ENCODE peak calls at places on chromosomes 6 and 20, in five cellular contexts. B, N, Y, O and J are unnamed samples.

GRCh38 chr6:89410231-89411018 is 1.6 kb downstream of the RRAGD start:
- DNase-seq in B (no peak), N (no peak), Y (no peak), O (no peak), J (no peak)

GRCh38 chr20:59752704-59753460 is 148.5 kb downstream of the PHACTR3 start:
- DNase-seq in B (no peak), N (no peak), Y (no peak), O (no peak), J (no peak)

GRCh38 chr20:9408422-9409300 is 105.7 kb upstream of the LAMP5 start:
- DNase-seq in B (no peak), N (peak; percentile 62), Y (no peak), O (no peak), J (no peak)

GRCh38 chr6:119390276-119390793 is 40.8 kb upstream of the MAN1A1 start:
- DNase-seq in B (no peak), N (peak; percentile 55), Y (no peak), O (no peak), J (no peak)

GRCh38 chr6:71252407-71252806 is 36.2 kb upstream of the OGFRL1 start:
- DNase-seq in B (no peak), N (no peak), Y (no peak), O (no peak), J (no peak)

GRCh38 chr6:139336488-139336887 is 38.0 kb downstream of the CITED2 start:
- DNase-seq in B (no peak), N (peak; percentile 82), Y (no peak), O (no peak), J (no peak)

GRCh38 chr6:165571068-165571682 is 91.9 kb downstream of the PDE10A start:
- DNase-seq in B (no peak), N (peak; percentile 84), Y (no peak), O (no peak), J (peak; percentile 66)

GRCh38 chr6:141290871-141291270 is 841.9 kb upstream of the GJE1 start:
- DNase-seq in B (no peak), N (no peak), Y (no peak), O (no peak), J (peak; percentile 10)

GRCh38 chr6:113496157-113496556 is 361.0 kb upstream of the MARCKS start:
- DNase-seq in B (no peak), N (no peak), Y (no peak), O (no peak), J (no peak)

GRCh38 chr6:144778773-144779531 is 493.8 kb downstream of the UTRN start:
- DNase-seq in B (no peak), N (no peak), Y (peak; percentile 1), O (no peak), J (no peak)
- TF ChIP-seq CTCF in B (no peak), N (no peak), Y (no peak), O (peak; percentile 16), J (peak; percentile 53)

GRCh38 chr20:62973033-62973745 is 20.7 kb downstream of the SLC17A9 start:
- DNase-seq in B (no peak), N (no peak), Y (no peak), O (no peak), J (no peak)
- H3K4me3 ChIP-seq in B (no peak overlapping the region), N (no peak overlapping the region), Y (peak overlapping the region; percentile 44), O (no peak overlapping the region), J (no peak overlapping the region)

GRCh38 chr20:63973160-63973479 is 3.4 kb upstream of the ZNF512B start:
- DNase-seq in B (no peak), N (no peak), Y (no peak), O (no peak), J (no peak)

GRCh38 chr20:63974402-63975200 is 4.8 kb downstream of the SAMD10 start:
- DNase-seq in B (no peak), N (peak; percentile 37), Y (peak; percentile 36), O (no peak), J (no peak)

GRCh38 chr20:63970714-63971431 is 1.1 kb upstream of the ZNF512B start:
- DNase-seq in B (no peak), N (no peak), Y (no peak), O (no peak), J (no peak)

GRCh38 chr20:63973636-63974401 is 4.1 kb upstream of the ZNF512B start:
- DNase-seq in B (no peak), N (peak; percentile 81), Y (peak; percentile 87), O (peak; percentile 55), J (no peak)

DNA sequence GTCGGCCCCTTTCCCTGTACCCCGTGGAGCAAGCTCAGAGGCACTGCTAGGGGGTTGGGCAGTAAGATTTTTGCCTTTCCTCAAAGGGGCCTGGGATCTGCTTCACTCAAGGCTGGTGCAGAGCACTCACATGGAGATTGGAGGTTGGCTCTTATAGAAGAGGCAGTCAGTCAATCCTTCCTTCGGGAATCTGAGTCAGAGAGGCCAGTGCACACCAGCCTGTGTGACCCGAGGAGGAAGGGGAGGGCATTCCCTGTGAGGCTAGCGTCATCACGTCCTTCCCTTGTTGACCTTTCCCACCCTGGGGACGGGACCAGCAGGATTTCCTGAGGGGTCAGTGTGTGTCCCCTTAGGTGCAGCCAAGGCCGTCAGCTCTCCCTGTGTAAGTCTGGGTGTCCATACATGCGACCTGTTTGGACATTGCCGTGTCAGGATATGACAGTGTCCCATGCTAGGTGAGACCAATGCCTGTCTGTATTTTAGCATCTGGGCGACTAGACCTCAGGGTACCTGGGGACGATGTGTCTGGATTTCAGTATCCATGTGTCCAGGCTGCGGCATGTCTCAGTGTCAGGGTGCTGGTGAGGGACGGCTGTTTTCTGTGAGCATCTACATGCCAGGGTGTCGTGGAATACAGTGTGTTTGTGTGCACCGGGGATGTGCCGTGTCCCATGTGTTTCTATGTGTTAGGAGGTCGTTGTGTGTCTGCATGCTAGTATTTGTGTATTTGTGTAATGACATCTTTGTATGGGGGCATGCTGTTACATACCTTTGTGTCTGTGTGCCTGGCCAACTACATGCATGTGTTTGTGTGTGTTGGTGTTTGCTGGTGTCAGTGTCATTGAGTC is 2.8 kb upstream of the ZNF512B start:
- DNase-seq in B (no peak), N (no peak), Y (no peak), O (no peak), J (no peak)
- TF ChIP-seq CTCF in B (no peak), N (no peak), Y (no peak), O (no peak), J (no peak)

DNA sequence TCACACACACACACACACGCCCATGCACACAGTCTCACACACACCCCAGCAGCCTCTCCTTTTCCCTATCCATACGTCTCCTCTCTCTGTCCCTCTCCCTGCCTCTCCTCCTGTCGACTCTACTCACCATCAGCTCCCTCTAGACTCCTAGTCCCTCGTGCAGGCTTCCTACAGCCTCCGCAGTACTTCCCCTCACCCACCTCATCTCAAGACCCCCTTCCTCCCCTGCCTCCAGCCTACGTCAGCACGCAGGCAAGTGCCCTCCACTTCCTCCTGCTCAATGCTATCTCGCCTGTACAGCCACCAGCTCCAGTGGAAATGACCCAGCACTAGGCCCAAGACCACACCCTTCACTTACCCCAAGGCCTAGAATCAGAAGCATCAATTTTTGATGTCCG is 834 bp upstream of the TREML2 start:
- DNase-seq in B (no peak), N (no peak), Y (no peak), O (no peak), J (no peak)
- H3K4me3 ChIP-seq in B (no peak overlapping the region), N (no peak overlapping the region), Y (no peak overlapping the region), O (no peak overlapping the region), J (no peak overlapping the region)

DNA sequence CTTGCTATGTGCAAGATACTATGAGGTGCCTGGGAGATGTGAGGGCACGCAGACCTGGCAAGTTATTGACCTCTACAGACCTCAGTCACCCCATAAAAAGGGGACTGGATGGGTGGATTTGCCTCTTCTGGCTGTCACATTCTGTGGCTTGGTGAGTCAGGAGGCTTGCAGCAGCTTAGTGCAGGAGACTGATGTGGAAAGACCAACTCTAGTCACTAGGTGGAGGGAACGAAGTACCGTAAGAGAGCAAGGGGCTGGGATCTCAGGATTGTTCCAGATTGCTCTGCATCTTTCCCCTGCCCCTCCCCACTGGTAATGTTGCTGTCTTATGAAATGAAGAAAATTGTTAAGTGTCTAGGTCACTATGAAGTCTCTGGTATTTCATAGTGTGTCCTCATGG is 3.3 kb downstream of the MAPRE1 start:
- DNase-seq in B (peak; percentile 50), N (peak; percentile 77), Y (peak; percentile 29), O (peak; percentile 39), J (no peak)
- TF ChIP-seq CTCF in B (peak; percentile 28), N (peak; percentile 43), Y (no peak), O (peak; percentile 38), J (peak; percentile 29)